ENCODE peak calls at places on chromosomes 5 and 9, in five cellular contexts. L is activated T-cell treated with anti-CD3 and anti-CD28 coated beads for 1 hour; J is stimulated activated CD8-positive, alpha-beta memory T cell treated with anti-CD3 and anti-CD28 coated beads, Interleukin-12 subunit alpha, Interleukin-12 subunit beta, amount 100 ng/mL, for 4 hours; B is erythroblast; I is germinal center. X is an unnamed sample.

GRCh38 chr5:179382486-179382885 is 37.2 kb upstream of the ADAMTS2 start:
- DNase-seq in L (no peak), J (no peak), B (no peak), I (no peak), X (no peak)

GRCh38 chr5:90135979-90136378 is 273.6 kb downstream of the CETN3 start:
- DNase-seq in L (no peak), J (no peak), B (peak; percentile 7), I (no peak), X (no peak)

GRCh38 chr5:154309361-154309725 is 118.8 kb downstream of the GALNT10 start:
- DNase-seq in L (no peak), J (no peak), B (no peak), I (no peak), X (no peak)

GRCh38 chr5:128254789-128255188 is 171.2 kb downstream of the SLC12A2 start:
- DNase-seq in L (no peak), J (no peak), B (peak; percentile 2), I (no peak), X (no peak)

GRCh38 chr9:38117646-38118045 is 48.6 kb upstream of the SHB start:
- DNase-seq in L (no peak), J (no peak), B (no peak), I (no peak), X (no peak)

GRCh38 chr5:124866355-124867063 is 120.1 kb upstream of the ZNF608 start:
- DNase-seq in L (no peak), J (no peak), B (no peak), I (no peak), X (no peak)

GRCh38 chr9:93205045-93205768 is 21.3 kb downstream of the WNK2 start:
- DNase-seq in L (no peak), J (no peak), B (no peak), I (no peak), X (no peak)

GRCh38 chr5:71533142-71533541 is 54.0 kb upstream of the MCCC2 start:
- DNase-seq in L (no peak), J (no peak), B (peak; percentile 43), I (no peak), X (no peak)

GRCh38 chr5:150653762-150654158 is 7.3 kb upstream of the MYOZ3 start:
- DNase-seq in L (no peak), J (no peak), B (no peak), I (no peak), X (no peak)